ENCODE peak calls at places on chromosomes 16 and 17, in five cellular contexts. One of them, this sample, is unnamed. For H3K36me3, the result is how much of the 10 kb centered on the place peaks cover.

GRCh38 chr17:3527896-3528603 is 29.6 kb downstream of the TRPV3 start:
- DNase-seq in gastrocnemius medialis: no peak
- DNase-seq in neural progenitor cell: no peak
- DNase-seq in cardiac muscle cell: no peak
- DNase-seq in PC-9: no peak
- DNase-seq in this sample: no peak

GRCh38 chr16:9060225-9060624 is 31.2 kb upstream of the HAPSTR1 start:
- DNase-seq in gastrocnemius medialis: no peak
- DNase-seq in neural progenitor cell: no peak
- DNase-seq in cardiac muscle cell: no peak
- DNase-seq in PC-9: no peak
- DNase-seq in this sample: no peak

GRCh38 chr17:62750502-62751349 is 57.4 kb downstream of the MARCHF10 start:
- DNase-seq in gastrocnemius medialis: no peak
- DNase-seq in neural progenitor cell: peak
- DNase-seq in cardiac muscle cell: no peak
- DNase-seq in PC-9: no peak
- DNase-seq in this sample: no peak

GRCh38 chr17:61399131-61400057 is at the start of gene TBX2:
- DNase-seq in gastrocnemius medialis: no peak
- DNase-seq in neural progenitor cell: peak
- DNase-seq in cardiac muscle cell: peak
- DNase-seq in PC-9: peak
- DNase-seq in this sample: peak

GRCh38 chr17:79891113-79891730 is 52.0 kb upstream of the CBX4 start:
- DNase-seq in gastrocnemius medialis: no peak
- DNase-seq in neural progenitor cell: no peak
- DNase-seq in cardiac muscle cell: no peak
- DNase-seq in PC-9: no peak
- DNase-seq in this sample: no peak

GRCh38 chr16:11359370-11359769 is 14.1 kb downstream of the RMI2 start:
- DNase-seq in gastrocnemius medialis: peak
- DNase-seq in neural progenitor cell: no peak
- DNase-seq in cardiac muscle cell: no peak
- DNase-seq in PC-9: peak
- DNase-seq in this sample: no peak

GRCh38 chr17:42317256-42317966 is 29.1 kb downstream of the STAT5A start:
- DNase-seq in gastrocnemius medialis: no peak
- DNase-seq in neural progenitor cell: no peak
- DNase-seq in cardiac muscle cell: no peak
- DNase-seq in PC-9: no peak
- DNase-seq in this sample: no peak

GRCh38 chr17:871731-872517 is 89.8 kb downstream of the MRM3 start:
- DNase-seq in gastrocnemius medialis: no peak
- DNase-seq in neural progenitor cell: no peak
- DNase-seq in cardiac muscle cell: no peak
- DNase-seq in PC-9: no peak
- DNase-seq in this sample: no peak

GRCh38 chr17:37605813-37606505 is 3.3 kb downstream of the SYNRG start:
- DNase-seq in gastrocnemius medialis: no peak
- DNase-seq in neural progenitor cell: no peak
- DNase-seq in cardiac muscle cell: no peak
- DNase-seq in PC-9: no peak
- DNase-seq in this sample: no peak
- H3K36me3 ChIP-seq in gastrocnemius medialis: under half
- H3K36me3 ChIP-seq in neural progenitor cell: under half
- H3K36me3 ChIP-seq in cardiac muscle cell: under half
- H3K36me3 ChIP-seq in PC-9: under half
- H3K36me3 ChIP-seq in this sample: under half

DNA sequence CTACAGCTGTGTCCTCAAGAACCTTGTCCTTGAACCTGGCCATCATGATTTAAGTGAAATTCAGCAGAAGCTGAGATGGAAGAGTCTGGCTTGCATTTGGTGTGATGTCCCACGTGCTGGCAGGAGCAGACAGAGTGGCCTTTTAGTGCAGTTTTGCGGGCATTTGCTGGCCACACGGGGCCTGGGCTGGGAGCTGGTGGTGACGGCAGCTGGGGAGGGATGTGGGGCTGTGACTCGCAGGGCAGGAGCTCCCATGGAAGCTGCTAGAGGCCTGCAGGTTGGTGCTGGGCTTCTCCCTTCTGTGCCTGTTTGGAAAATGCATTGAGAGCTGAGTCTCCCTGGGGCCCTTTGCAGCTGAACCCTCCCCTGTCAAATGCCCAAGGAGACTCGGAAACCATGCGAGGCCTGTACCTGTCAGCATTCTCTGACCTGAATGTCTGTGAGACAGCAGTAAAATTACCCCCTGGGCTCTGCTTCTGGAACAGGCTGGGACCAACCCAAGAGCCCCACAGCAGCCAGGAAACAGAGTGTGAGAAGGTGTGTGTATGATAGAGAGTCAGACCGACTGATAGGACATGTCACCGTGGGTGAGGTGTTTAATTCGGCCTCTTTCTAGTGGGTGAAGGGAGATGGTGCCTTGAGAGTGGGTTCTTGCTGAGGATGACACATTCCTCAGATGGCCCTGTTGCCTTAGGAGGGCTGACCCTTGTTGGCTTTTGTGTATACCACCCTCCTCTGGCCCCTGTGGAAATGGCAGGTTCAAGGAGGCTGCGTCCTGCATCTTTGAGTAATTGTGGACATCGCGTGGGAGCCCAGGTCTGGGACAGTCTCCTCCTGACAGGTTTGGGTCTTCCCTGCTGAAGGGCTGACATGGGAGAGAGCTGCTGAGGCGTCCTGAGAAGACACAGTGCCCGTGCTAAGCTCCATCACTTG is 145.5 kb downstream of the MSI2 start:
- DNase-seq in gastrocnemius medialis: peak
- DNase-seq in neural progenitor cell: peak
- DNase-seq in cardiac muscle cell: peak
- DNase-seq in PC-9: no peak
- DNase-seq in this sample: no peak
- H3K36me3 ChIP-seq in gastrocnemius medialis: under half
- H3K36me3 ChIP-seq in neural progenitor cell: under half
- H3K36me3 ChIP-seq in cardiac muscle cell: under half
- H3K36me3 ChIP-seq in PC-9: under half
- H3K36me3 ChIP-seq in this sample: under half

DNA sequence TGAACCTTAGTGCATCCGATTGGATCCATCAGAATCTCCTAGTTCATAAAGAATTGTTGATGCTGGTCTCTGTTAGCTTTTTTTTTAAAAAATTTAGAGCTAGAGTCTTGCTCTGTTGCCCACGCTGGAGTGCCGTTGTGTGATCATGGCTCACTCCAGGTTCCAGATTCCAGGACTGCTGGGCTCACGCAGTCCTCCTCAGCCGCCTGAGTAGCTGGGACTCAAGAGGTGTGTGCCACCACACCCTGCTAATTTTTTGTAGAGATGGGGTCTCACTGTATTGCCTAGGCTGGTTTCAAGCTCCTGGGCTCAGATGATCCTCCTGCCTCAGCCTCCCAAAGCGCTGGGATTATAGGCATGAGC is 8.0 kb downstream of the TCF25 start:
- DNase-seq in gastrocnemius medialis: no peak
- DNase-seq in neural progenitor cell: no peak
- DNase-seq in cardiac muscle cell: no peak
- DNase-seq in PC-9: no peak
- DNase-seq in this sample: no peak
- H3K36me3 ChIP-seq in gastrocnemius medialis: half or more
- H3K36me3 ChIP-seq in neural progenitor cell: under half
- H3K36me3 ChIP-seq in cardiac muscle cell: under half
- H3K36me3 ChIP-seq in PC-9: under half
- H3K36me3 ChIP-seq in this sample: half or more

DNA sequence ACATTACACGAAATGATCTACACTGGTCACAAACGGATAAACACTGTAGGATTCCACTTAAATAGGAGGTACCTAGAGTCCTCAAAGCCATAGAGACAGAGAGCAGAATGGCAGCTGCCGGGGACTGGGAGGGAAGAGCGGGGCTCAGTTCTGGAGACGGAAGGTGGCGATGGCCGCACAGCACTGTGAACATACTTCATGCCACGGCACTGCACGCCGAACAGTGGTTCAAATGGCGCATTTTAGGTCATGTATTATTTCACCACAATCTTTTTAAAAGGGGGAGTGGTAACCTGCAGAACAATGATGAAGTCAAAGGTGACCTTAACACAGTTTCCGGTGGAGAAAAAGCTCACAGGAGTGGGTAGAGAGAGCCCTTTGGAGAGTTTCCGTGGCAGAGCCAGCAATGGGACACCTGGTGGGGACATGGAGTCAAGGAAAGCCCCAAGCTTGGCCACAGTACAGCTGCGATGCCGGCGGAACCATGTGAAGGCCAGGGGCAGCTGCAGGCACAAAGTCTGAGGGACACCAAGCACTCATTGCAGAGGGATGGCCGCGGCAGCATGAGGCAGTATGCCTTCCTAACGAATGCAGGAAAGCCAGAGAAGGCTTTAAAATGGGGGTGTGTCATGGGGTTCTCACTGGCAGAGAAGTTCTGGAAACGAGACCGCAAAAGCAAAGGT is 7.4 kb downstream of the FLCN start:
- DNase-seq in gastrocnemius medialis: peak
- DNase-seq in neural progenitor cell: no peak
- DNase-seq in cardiac muscle cell: no peak
- DNase-seq in PC-9: no peak
- DNase-seq in this sample: no peak
- H3K36me3 ChIP-seq in gastrocnemius medialis: half or more
- H3K36me3 ChIP-seq in neural progenitor cell: under half
- H3K36me3 ChIP-seq in cardiac muscle cell: under half
- H3K36me3 ChIP-seq in PC-9: under half
- H3K36me3 ChIP-seq in this sample: half or more

GRCh38 chr16:58756650-58757332 is 22.7 kb upstream of the GOT2 start:
- DNase-seq in gastrocnemius medialis: no peak
- DNase-seq in neural progenitor cell: no peak
- DNase-seq in cardiac muscle cell: no peak
- DNase-seq in PC-9: no peak
- DNase-seq in this sample: no peak

GRCh38 chr16:58755989-58756649 is 22.0 kb upstream of the GOT2 start:
- DNase-seq in gastrocnemius medialis: peak
- DNase-seq in neural progenitor cell: peak
- DNase-seq in cardiac muscle cell: peak
- DNase-seq in PC-9: peak
- DNase-seq in this sample: peak

GRCh38 chr16:58753711-58754134 is 19.6 kb upstream of the GOT2 start:
- DNase-seq in gastrocnemius medialis: peak
- DNase-seq in neural progenitor cell: no peak
- DNase-seq in cardiac muscle cell: no peak
- DNase-seq in PC-9: no peak
- DNase-seq in this sample: peak
- H3K36me3 ChIP-seq in gastrocnemius medialis: under half
- H3K36me3 ChIP-seq in neural progenitor cell: under half
- H3K36me3 ChIP-seq in cardiac muscle cell: under half
- H3K36me3 ChIP-seq in PC-9: under half
- H3K36me3 ChIP-seq in this sample: under half

GRCh38 chr17:80926601-80927250 is 64.9 kb upstream of the CHMP6 start:
- DNase-seq in gastrocnemius medialis: no peak
- DNase-seq in neural progenitor cell: peak
- DNase-seq in cardiac muscle cell: no peak
- DNase-seq in PC-9: no peak
- DNase-seq in this sample: no peak

GRCh38 chr17:80931421-80932265 is 60.0 kb upstream of the CHMP6 start:
- DNase-seq in gastrocnemius medialis: no peak
- DNase-seq in neural progenitor cell: peak
- DNase-seq in cardiac muscle cell: peak
- DNase-seq in PC-9: no peak
- DNase-seq in this sample: no peak

GRCh38 chr17:80927791-80928216 is 63.8 kb upstream of the CHMP6 start:
- DNase-seq in gastrocnemius medialis: no peak
- DNase-seq in neural progenitor cell: peak
- DNase-seq in cardiac muscle cell: peak
- DNase-seq in PC-9: no peak
- DNase-seq in this sample: no peak

GRCh38 chr17:80930335-80931040 is 61.2 kb upstream of the CHMP6 start:
- DNase-seq in gastrocnemius medialis: no peak
- DNase-seq in neural progenitor cell: no peak
- DNase-seq in cardiac muscle cell: no peak
- DNase-seq in PC-9: no peak
- DNase-seq in this sample: no peak

DNA sequence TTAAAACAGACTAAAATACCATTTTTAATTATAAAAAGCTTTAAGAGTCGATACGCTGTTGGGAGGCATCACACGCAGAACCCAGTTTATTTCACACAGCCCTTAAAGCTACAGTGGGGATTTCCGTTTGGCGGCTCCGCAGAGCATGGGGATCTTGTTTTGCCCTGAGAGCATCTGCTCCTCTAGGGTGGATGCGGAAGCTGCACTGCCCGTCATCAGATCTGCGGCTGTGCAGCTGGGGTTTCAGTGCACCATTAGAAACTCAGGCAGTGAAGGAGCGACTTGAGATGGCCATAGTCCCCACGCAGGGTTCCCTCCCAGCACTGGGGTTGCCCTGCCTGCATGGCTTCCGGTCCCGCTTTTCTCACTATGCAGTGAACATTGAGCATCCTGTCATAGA is 62.2 kb upstream of the CHMP6 start:
- DNase-seq in gastrocnemius medialis: no peak
- DNase-seq in neural progenitor cell: no peak
- DNase-seq in cardiac muscle cell: no peak
- DNase-seq in PC-9: no peak
- DNase-seq in this sample: no peak
- H3K36me3 ChIP-seq in gastrocnemius medialis: under half
- H3K36me3 ChIP-seq in neural progenitor cell: under half
- H3K36me3 ChIP-seq in cardiac muscle cell: under half
- H3K36me3 ChIP-seq in PC-9: under half
- H3K36me3 ChIP-seq in this sample: under half

DNA sequence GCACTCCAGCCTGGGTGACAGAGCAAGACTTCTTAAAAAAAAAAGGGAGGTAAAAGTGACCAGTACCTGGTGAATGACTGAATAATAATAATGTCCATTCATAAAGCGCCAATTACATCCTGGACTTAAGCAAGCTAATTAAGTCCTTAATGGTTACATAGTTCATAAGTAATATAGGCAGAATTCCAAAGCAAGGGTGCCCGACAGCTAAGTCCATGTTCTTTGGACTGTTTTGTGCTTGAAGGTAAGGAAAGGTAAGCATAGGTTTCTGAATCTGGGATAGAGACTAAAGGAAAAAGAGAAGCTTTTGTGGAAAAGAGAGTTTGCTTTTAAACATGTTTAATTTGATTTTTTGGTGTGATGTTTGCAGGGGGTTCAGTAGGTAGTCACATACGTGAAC is 9.8 kb downstream of the POLR2A start:
- DNase-seq in gastrocnemius medialis: no peak
- DNase-seq in neural progenitor cell: no peak
- DNase-seq in cardiac muscle cell: no peak
- DNase-seq in PC-9: no peak
- DNase-seq in this sample: no peak
- H3K36me3 ChIP-seq in gastrocnemius medialis: under half
- H3K36me3 ChIP-seq in neural progenitor cell: under half
- H3K36me3 ChIP-seq in cardiac muscle cell: under half
- H3K36me3 ChIP-seq in PC-9: under half
- H3K36me3 ChIP-seq in this sample: under half

This sample was measured in psoas muscle.